ENCODE peak calls at places on chromosome 18, in eight cellular contexts. T is A549, D is HepG2, K is GM12878, J is transverse colon, W is SK-N-SH, S is stomach, X is H1. U is an unnamed sample.

GRCh38 chr18:55265916-55266488 is 306.7 kb upstream of the CCDC68 start:
- DNase-seq in D (no peak), S (no peak), J (no peak), T (no peak), W (no peak), X (no peak), K (peak; percentile 59), U (no peak)

GRCh38 chr18:11852048-11852341 is 782 bp downstream of the CHMP1B start:
- DNase-seq in X (no peak), S (no peak), K (no peak), W (no peak), T (no peak), J (no peak), D (no peak), U (no peak)

GRCh38 chr18:43563780-43564179 is 286.5 kb upstream of the SYT4 start:
- DNase-seq in T (no peak), W (peak; percentile 40), J (no peak), D (peak; percentile 12), S (peak; percentile 41), X (no peak), K (no peak), U (no peak)

GRCh38 chr18:32956591-32957310 is 183.9 kb upstream of the KLHL14 start:
- DNase-seq in T (no peak), J (no peak), D (no peak), S (no peak), K (no peak), X (no peak), W (peak; percentile 7), U (no peak)

GRCh38 chr18:65769653-65770052 is 18.8 kb downstream of the CDH7 start:
- DNase-seq in W (no peak), T (no peak), X (no peak), K (no peak), S (no peak), J (no peak), D (no peak), U (no peak)

GRCh38 chr18:79616651-79617518 is 62.7 kb upstream of the CTDP1 start:
- DNase-seq in W (no peak), K (no peak), S (no peak), D (no peak), J (peak; percentile 3), X (peak; percentile 70), T (no peak), U (peak; percentile 65)

GRCh38 chr18:46759885-46760284 is 3.0 kb upstream of the ST8SIA5 start:
- DNase-seq in T (no peak), W (no peak), S (no peak), K (no peak), J (no peak), D (no peak), X (no peak), U (no peak)

GRCh38 chr18:76387608-76388007 is 107.4 kb downstream of the ZNF516 start:
- DNase-seq in S (peak; percentile 17), T (no peak), W (no peak), J (no peak), D (no peak), K (no peak), X (no peak), U (peak; percentile 21)

GRCh38 chr18:76621782-76622495 is 126.9 kb upstream of the ZNF516 start:
- DNase-seq in K (no peak), W (no peak), J (no peak), T (no peak), D (no peak), X (no peak), S (no peak), U (no peak)

GRCh38 chr18:28666216-28666615 is 489.3 kb upstream of the CDH2 start:
- DNase-seq in X (no peak), D (no peak), S (no peak), J (no peak), K (no peak), W (no peak), T (no peak), U (no peak)

GRCh38 chr18:79576686-79577351 is 102.8 kb upstream of the CTDP1 start:
- DNase-seq in W (no peak), K (no peak), X (peak; percentile 40), T (no peak), S (peak; percentile 44), D (no peak), J (peak; percentile 10), U (peak; percentile 81)

GRCh38 chr18:79613186-79613931 is 66.2 kb upstream of the CTDP1 start:
- DNase-seq in X (peak; percentile 40), J (no peak), D (no peak), S (no peak), W (no peak), T (no peak), K (no peak), U (no peak)

GRCh38 chr18:14969507-14969906 is 221.5 kb downstream of the ANKRD30B start:
- DNase-seq in T (no peak), K (no peak), X (peak; percentile 39), J (no peak), S (no peak), D (no peak), W (no peak), U (no peak)

GRCh38 chr18:31252522-31252921 is 65.4 kb upstream of the DSG1 start:
- DNase-seq in J (no peak), S (no peak), T (no peak), W (no peak), K (no peak), X (no peak), D (no peak), U (no peak)

GRCh38 chr18:47143899-47144485 is 6.3 kb downstream of the HDHD2 start:
- DNase-seq in K (no peak), T (no peak), J (no peak), D (no peak), W (no peak), X (no peak), S (no peak), U (no peak)

GRCh38 chr18:78127041-78127440 is 852.6 kb upstream of the SALL3 start:
- DNase-seq in K (no peak), J (no peak), X (no peak), W (no peak), S (no peak), T (no peak), D (no peak), U (no peak)

GRCh38 chr18:36672437-36673344 is 156.1 kb downstream of the TPGS2 start:
- DNase-seq in J (peak; percentile 28), K (no peak), T (no peak), D (no peak), W (no peak), S (no peak), X (no peak), U (no peak)

GRCh38 chr18:12256946-12257345 is 2.8 kb downstream of the CIDEA start:
- DNase-seq in X (no peak), T (no peak), S (no peak), W (no peak), J (no peak), K (no peak), D (no peak), U (no peak)

GRCh38 chr18:62250475-62250874 is 63.4 kb downstream of the RELCH start:
- DNase-seq in T (no peak), S (no peak), D (no peak), X (no peak), W (no peak), K (no peak), J (no peak), U (no peak)

GRCh38 chr18:49019446-49020045 is 68.8 kb upstream of the SMAD7 start:
- DNase-seq in X (no peak), T (no peak), W (no peak), J (no peak), D (no peak), S (peak; percentile 20), K (peak; percentile 9), U (no peak)

GRCh38 chr18:49021076-49021432 is 70.3 kb upstream of the SMAD7 start:
- DNase-seq in K (no peak), S (no peak), J (no peak), T (no peak), W (no peak), D (no peak), X (no peak), U (no peak)

GRCh38 chr18:49021433-49022129 is 70.8 kb upstream of the SMAD7 start:
- DNase-seq in D (peak; percentile 82), S (peak; percentile 79), W (peak; percentile 67), T (no peak), X (peak; percentile 89), K (peak; percentile 15), J (peak; percentile 89), U (peak; percentile 20)

GRCh38 chr18:49020129-49020528 is 69.4 kb upstream of the SMAD7 start:
- DNase-seq in X (peak; percentile 44), W (peak; percentile 29), S (peak; percentile 20), K (no peak), T (no peak), D (no peak), J (peak; percentile 7), U (no peak)

DNA sequence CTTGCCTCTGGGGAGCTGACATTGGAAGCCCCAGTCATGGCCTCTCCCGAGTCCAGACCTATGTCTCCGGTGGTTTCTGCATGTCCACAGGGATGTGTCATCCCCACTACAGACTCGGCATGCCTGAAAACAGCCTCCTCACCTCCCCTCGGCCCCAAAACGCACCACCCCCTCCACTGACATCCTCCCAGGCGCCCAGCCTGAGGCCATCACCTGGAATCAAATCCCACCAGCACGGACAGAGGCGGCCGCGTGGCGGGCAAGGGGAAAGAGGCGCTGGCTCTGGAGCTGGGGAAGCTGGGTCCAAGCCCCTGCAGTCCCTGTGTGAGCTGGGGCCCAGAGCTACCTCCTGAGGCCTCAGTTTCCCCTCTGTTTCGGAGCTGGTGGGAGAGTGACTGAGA is 69.9 kb upstream of the SMAD7 start:
- DNase-seq in S (peak; percentile 23), D (no peak), J (peak; percentile 7), W (no peak), T (no peak), X (peak; percentile 43), K (no peak), U (no peak)
- TF ChIP-seq CTCF in S (no peak), D (no peak), J (no peak), W (no peak), T (no peak), X (no peak), K (no peak), U (no peak)

DNA sequence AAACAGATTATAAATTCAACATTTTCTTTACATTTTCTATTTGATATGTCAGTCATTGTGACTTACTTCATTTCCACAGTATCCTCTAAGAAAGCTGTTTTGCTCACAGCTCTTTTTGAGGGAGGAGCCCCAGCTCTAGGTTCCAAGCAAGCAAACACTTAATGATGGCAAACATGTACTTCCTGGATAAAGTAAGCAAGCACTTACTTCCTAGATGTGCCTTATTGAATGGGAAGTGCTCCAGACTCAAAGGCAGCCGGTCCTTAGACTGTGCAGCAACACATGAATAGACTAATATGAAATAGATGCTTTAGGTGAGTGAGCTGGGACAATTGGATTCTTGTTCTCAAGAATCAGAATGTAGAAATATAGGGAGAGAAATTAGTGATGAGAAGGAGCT is 2149.8 kb upstream of the PIK3C3 start:
- DNase-seq in T (no peak), K (no peak), X (no peak), S (no peak), J (no peak), W (no peak), D (no peak), U (no peak)
- TF ChIP-seq EP300 in T (no peak), K (no peak), X (no peak), S (no peak), J (no peak), W (no peak), D (no peak), U (no peak)

GRCh38 chr18:45666006-45666405 is 50.7 kb downstream of the SLC14A2 start:
- DNase-seq in S (no peak), D (no peak), J (no peak), K (no peak), X (no peak), T (no peak), W (no peak), U (no peak)
- H3K4me3 ChIP-seq in S (no peak overlapping the region), D (no peak overlapping the region), J (no peak overlapping the region), K (no peak overlapping the region), X (no peak overlapping the region), T (no peak overlapping the region), W (no peak overlapping the region), U (no peak overlapping the region)

GRCh38 chr18:72541871-72542690 is 2.1 kb downstream of the CBLN2 start:
- DNase-seq in T (no peak), W (peak; percentile 79), S (no peak), J (no peak), K (no peak), D (no peak), X (peak; percentile 81), U (no peak)
- TF ChIP-seq CTCF in T (no peak), W (no peak), S (no peak), J (no peak), K (no peak), D (no peak), X (peak; percentile 45), U (no peak)

U was measured in ovary.